ENCODE peak calls at places on chromosomes 13 and 19, in five cellular contexts. O, S, N, Z and M are unnamed samples.

GRCh38 chr13:87677334-87678234 is 6.4 kb downstream of the SLITRK5 start:
- DNase-seq in O (peak), S (no peak), N (no peak), Z (no peak), M (no peak)

GRCh38 chr19:40813182-40813581 is 14.2 kb downstream of the EGLN2 start:
- DNase-seq in O (no peak), S (no peak), N (no peak), Z (no peak), M (no peak)

GRCh38 chr13:74210693-74211393 is 76.6 kb upstream of the KLF12 start:
- DNase-seq in O (no peak), S (no peak), N (no peak), Z (peak), M (no peak)

GRCh38 chr19:8371011-8371804 is 7.3 kb downstream of the ANGPTL4 start:
- DNase-seq in O (no peak), S (no peak), N (no peak), Z (peak), M (no peak)

GRCh38 chr19:56933014-56933705 is 92.6 kb upstream of the PEG3 start:
- DNase-seq in O (no peak), S (no peak), N (no peak), Z (no peak), M (no peak)

GRCh38 chr13:98460519-98460918 is 116.4 kb downstream of the STK24 start:
- DNase-seq in O (no peak), S (no peak), N (no peak), Z (no peak), M (no peak)

GRCh38 chr13:21948781-21949474 is 278.1 kb downstream of the FGF9 start:
- DNase-seq in O (no peak), S (no peak), N (no peak), Z (no peak), M (no peak)

GRCh38 chr13:98416408-98416807 is 160.5 kb downstream of the STK24 start:
- DNase-seq in O (peak), S (no peak), N (no peak), Z (peak), M (peak)

GRCh38 chr13:82597737-82598136 is 1284.5 kb downstream of the SLITRK1 start:
- DNase-seq in O (no peak), S (no peak), N (no peak), Z (no peak), M (no peak)

GRCh38 chr13:106599875-106600797 is 32.2 kb upstream of the ARGLU1 start:
- DNase-seq in O (no peak), S (no peak), N (no peak), Z (no peak), M (peak)

GRCh38 chr19:47598407-47599349 is 10.3 kb upstream of the BICRA start:
- DNase-seq in O (peak), S (no peak), N (peak), Z (peak), M (peak)

GRCh38 chr13:39148513-39148961 is 110.3 kb downstream of the NHLRC3 start:
- DNase-seq in O (no peak), S (no peak), N (no peak), Z (no peak), M (no peak)

GRCh38 chr19:53112286-53112685 is 9.1 kb upstream of the ZNF160 start:
- DNase-seq in O (no peak), S (no peak), N (no peak), Z (no peak), M (no peak)

GRCh38 chr19:2261438-2262172 is 5.4 kb upstream of the JSRP1 start:
- DNase-seq in O (peak), S (no peak), N (peak), Z (peak), M (no peak)

GRCh38 chr19:36257512-36257876 is 42.6 kb downstream of the ZNF146 start:
- DNase-seq in O (no peak), S (no peak), N (no peak), Z (no peak), M (no peak)

GRCh38 chr13:48946163-48946562 is 29.5 kb upstream of the FNDC3A start:
- DNase-seq in O (no peak), S (no peak), N (no peak), Z (no peak), M (no peak)

GRCh38 chr19:29271341-29271740 is 58.4 kb upstream of the UQCRFS1 start:
- DNase-seq in O (no peak), S (no peak), N (no peak), Z (no peak), M (no peak)

GRCh38 chr13:29847501-29847983 is 2.9 kb downstream of the UBL3 start:
- DNase-seq in O (peak), S (no peak), N (no peak), Z (no peak), M (no peak)

GRCh38 chr13:33723365-33723764 is 94.6 kb upstream of the RFC3 start:
- DNase-seq in O (no peak), S (no peak), N (no peak), Z (no peak), M (no peak)

GRCh38 chr19:33248553-33248953 is 22.9 kb upstream of the SLC7A10 start:
- DNase-seq in O (no peak), S (no peak), N (no peak), Z (no peak), M (no peak)

GRCh38 chr19:3162418-3163229 is 15.9 kb upstream of the S1PR4 start:
- DNase-seq in O (no peak), S (no peak), N (no peak), Z (no peak), M (no peak)

GRCh38 chr13:106343831-106344230 is 191.6 kb downstream of the EFNB2 start:
- DNase-seq in O (no peak), S (no peak), N (no peak), Z (no peak), M (no peak)

GRCh38 chr13:60482012-60482411 is 85.0 kb downstream of the TDRD3 start:
- DNase-seq in O (no peak), S (no peak), N (no peak), Z (no peak), M (no peak)

GRCh38 chr19:9061879-9062278 is 25.0 kb upstream of the OR1M1 start:
- DNase-seq in O (no peak), S (no peak), N (no peak), Z (no peak), M (no peak)

GRCh38 chr13:99135591-99135990 is 65.1 kb upstream of the UBAC2 start:
- DNase-seq in O (no peak), S (no peak), N (no peak), Z (no peak), M (no peak)

GRCh38 chr19:35757231-35757748 is 461 bp upstream of the HSPB6 start:
- DNase-seq in O (peak), S (no peak), N (no peak), Z (peak), M (peak)

GRCh38 chr13:29713841-29714240 is 118.4 kb upstream of the SLC7A1 start:
- DNase-seq in O (no peak), S (no peak), N (peak), Z (no peak), M (no peak)

GRCh38 chr13:26693749-26694463 is 66.7 kb downstream of the GPR12 start:
- DNase-seq in O (no peak), S (no peak), N (no peak), Z (no peak), M (no peak)

GRCh38 chr19:29583196-29584006 is 22.7 kb upstream of the POP4 start:
- DNase-seq in O (no peak), S (no peak), N (no peak), Z (no peak), M (no peak)

DNA sequence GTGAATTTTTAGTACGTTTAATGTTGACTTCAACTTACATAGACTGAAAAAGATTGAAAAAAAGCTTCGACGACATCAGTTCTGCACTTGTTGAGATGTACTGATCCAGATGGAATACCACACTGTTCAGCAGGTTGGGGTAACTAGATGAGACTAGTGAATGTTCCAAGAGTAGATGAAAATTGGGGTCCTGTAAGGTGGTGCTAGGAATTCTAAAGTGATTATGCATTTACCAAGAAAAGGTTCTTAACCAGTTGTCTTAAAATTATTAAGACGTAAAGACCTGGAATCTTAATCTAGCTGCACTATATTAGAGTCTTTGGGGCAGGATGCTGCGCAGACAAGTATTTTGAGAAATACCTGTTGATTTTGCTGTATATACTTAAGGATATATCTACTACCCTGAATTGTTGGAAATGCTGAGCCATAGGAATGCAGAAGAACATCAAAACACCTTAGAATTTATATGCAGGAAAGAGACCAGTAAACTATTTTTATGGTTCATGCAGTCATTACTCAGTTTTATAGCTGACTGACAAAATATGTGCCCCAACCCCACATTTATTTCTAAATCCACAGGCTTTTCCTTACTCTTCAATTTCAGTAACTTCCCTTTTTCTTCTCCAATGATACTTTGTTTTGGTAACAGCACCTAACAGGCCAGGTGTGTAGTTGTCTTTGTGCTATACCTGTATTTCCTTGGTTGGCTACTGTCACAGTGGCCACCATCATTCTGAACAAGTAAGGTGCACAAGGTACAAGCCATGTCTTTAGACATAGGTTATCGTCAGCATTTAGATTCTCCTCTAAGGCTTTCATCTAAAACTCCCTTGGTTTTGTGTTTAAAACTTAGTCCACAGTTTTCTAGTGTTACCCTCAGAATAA is 8.6 kb downstream of the MIR17HG start:
- DNase-seq in O (no peak), S (no peak), N (no peak), Z (no peak), M (no peak)
- TF ChIP-seq POLR2A in O (no peak), S (no peak), N (no peak), Z (no peak), M (no peak)

DNA sequence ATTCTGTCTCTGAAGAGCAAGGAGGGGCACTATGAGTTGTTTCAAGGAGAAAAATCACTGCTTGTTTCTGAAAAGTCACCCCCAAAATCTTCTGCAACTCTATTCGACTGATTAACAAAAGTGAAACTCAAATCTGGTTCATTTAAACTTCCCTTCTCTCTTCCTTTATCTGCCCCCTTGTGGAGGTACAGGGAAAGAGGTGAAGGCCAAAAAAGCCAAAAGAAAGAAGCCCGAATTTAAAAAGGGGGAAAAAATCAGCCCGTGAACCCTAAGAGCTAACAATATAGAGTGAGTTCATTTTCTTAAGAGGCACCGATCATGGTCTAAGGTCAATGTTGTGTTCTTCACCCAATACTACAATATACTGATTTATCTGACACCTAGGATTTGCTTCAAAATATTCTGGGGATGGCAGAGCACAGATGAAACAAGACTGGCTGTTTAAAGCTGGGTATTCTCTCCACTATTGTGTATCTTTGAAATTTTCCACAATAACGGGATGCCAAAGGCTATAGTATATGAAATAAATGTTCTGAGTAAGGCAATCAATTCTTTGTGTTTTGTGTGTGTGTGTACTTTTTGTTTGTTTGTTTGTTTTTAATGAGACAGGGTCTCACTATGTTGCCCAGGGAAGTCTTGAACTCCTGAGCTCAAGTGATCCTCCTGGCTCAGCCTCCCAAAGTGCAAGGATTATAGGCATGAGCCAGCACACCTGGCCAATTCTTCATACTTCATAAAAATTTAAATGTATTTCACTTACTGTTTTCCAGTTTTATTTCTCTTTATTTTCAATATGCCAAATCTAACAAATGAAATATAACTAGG is 55.0 kb upstream of the EEF1AKMT1 start:
- DNase-seq in O (peak), S (no peak), N (peak), Z (no peak), M (no peak)
- TF ChIP-seq CTCF in O (peak), S (peak), N (peak), Z (peak), M (no peak)

GRCh38 chr19:48928164-48929005 is 5.1 kb upstream of the DHDH start:
- DNase-seq in O (no peak), S (no peak), N (no peak), Z (peak), M (no peak)

GRCh38 chr19:48934837-48935236 is 1.3 kb downstream of the DHDH start:
- DNase-seq in O (no peak), S (no peak), N (no peak), Z (no peak), M (no peak)

GRCh38 chr19:48938256-48938655 is 4.8 kb downstream of the DHDH start:
- DNase-seq in O (no peak), S (no peak), N (no peak), Z (no peak), M (no peak)

GRCh38 chr19:48935864-48936263 is 2.4 kb downstream of the DHDH start:
- DNase-seq in O (no peak), S (no peak), N (no peak), Z (no peak), M (no peak)

DNA sequence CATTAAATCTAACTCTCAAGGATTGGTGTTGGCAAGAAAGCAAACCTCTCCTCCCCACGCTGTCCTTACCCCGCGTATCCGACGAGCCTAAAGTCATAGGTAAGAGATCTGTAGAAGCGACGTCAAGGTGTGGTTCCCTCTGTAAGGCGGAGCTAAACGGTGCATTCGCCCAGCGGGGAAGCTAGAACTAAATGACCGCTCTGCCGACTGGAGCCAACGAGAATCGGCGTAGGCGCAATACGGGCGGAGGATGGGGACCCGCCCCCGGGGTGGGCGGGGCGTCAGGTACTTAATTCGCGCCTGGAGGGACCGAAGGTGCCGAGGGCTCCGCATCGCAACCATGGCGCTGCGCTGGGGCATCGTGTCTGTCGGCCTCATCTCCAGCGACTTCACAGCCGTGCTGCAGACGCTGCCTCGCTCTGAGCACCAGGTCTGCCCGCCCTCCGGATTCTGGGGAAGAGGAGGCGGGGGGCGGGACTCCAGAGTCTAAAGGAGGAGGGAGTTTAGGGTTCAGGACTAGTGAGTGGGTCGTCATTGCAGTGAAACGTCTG is at the start of gene DHDH:
- DNase-seq in O (peak), S (no peak), N (peak), Z (peak), M (peak)
- TF ChIP-seq POLR2A in O (no peak), S (peak), N (peak), Z (no peak), M (no peak)

DNA sequence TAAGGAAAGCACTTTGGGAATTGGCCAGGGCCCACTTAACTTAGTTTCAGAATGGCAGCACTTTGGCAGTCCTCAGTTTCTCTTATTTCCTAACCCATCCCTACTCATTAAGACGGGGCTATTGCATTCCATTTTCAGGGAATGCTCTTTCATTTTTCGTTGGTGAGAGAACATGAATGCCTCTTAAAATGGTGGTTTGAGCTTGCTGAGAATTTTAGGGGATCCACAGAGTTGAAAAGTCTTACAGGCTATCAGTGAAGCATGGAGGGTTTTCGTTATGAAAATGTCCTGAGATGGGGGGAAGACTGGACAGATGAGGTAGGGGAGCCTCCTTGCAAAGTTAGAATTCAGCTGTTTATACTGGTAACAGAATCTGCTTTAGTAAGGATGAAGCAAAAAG is 71.4 kb downstream of the LRCH1 start:
- DNase-seq in O (no peak), S (no peak), N (no peak), Z (no peak), M (no peak)
- TF ChIP-seq CTCF in O (no peak), S (no peak), N (no peak), Z (no peak), M (no peak)

DNA sequence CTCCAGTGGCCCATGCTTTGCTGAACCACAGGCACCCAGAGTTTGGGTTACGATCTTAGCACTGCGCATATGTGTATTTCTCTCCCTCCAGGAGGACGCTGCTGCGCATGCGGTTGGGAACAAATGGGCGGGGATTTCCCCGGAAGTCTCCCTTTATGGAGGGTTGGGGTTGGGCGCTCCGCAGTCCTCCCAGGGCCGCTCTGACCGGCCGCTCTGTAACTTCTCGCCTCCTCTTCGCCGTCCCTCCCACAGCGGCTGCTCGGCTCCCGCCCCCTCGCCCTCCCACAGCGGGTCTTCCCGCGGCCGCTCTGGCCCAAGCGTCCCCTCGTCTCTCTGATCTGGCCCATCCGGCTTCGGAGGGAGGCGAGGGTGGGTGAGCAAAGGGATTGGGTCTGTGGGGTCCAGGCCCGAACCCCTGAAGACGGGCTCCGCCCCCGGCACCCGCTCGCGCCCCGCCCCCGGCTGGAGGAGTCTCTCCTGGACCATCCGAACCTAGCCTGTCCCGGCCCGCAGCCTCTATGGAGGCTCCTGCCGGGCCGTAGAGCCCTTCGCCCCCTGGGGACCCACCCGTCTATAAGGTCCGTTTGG is at the start of gene MEGF8:
- DNase-seq in O (peak), S (peak), N (peak), Z (peak), M (peak)
- TF ChIP-seq POLR2A in O (peak), S (peak), N (peak), Z (no peak), M (no peak)

DNA sequence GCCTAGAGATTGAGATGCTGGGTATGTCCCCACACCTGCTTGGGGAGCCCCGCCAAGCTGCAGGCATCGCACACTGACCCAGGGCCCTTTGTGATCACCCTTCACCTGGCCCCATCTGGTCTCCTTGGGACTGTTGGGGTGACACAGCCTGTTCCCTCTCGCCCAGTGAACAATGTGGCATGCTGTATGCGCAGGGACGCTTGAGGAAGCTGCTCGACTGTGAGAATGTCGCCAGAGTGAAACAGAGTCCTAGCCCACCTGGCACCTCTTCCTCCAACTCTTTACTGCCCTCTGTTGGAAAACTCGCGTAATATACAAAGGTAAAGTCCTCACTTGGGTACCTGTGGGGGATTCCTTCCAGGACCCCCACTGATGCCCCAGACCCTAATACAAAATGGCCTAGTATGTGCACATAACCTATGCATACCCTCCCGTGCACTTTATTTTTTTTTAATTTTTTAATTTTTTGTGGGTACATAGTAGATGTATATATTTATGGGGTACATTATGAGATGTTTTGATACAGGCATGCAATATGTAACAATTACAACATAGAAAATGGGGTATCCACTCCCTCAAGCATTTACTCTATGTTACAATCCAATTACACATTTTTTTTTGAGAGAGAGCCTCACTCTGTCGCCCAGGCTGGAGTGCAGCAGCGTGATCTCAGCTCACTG is 9.0 kb downstream of the BLOC1S3 start:
- DNase-seq in O (no peak), S (no peak), N (no peak), Z (no peak), M (no peak)
- TF ChIP-seq CTCF in O (peak), S (peak), N (peak), Z (peak), M (no peak)

GRCh38 chr13:51181752-51182383 is 40.3 kb upstream of the FAM124A start:
- DNase-seq in O (no peak), S (no peak), N (no peak), Z (no peak), M (no peak)
- TF ChIP-seq POLR2A in O (no peak), S (no peak), N (no peak), Z (no peak), M (no peak)

GRCh38 chr13:56752630-56753029 is 388.1 kb upstream of the PRR20A start:
- DNase-seq in O (no peak), S (no peak), N (no peak), Z (no peak), M (no peak)

GRCh38 chr13:56755181-56755580 is 385.5 kb upstream of the PRR20A start:
- DNase-seq in O (no peak), S (no peak), N (no peak), Z (no peak), M (no peak)
- TF ChIP-seq CTCF in O (no peak), S (no peak), N (no peak), Z (no peak), M (no peak)

GRCh38 chr13:41546372-41547252 is 89.3 kb downstream of the RGCC start:
- DNase-seq in O (no peak), S (no peak), N (no peak), Z (no peak), M (no peak)
- TF ChIP-seq POLR2A in O (no peak), S (no peak), N (no peak), Z (no peak), M (no peak)

GRCh38 chr19:5515737-5516136 is 52.0 kb downstream of the TINCR start:
- DNase-seq in O (no peak), S (no peak), N (no peak), Z (no peak), M (no peak)
- TF ChIP-seq CTCF in O (no peak), S (no peak), N (peak), Z (no peak), M (no peak)